ENCODE peak calls at places on chromosomes 2 and 18, in five cellular contexts. One of them, this sample, is unnamed. For H3K27me3, the result is how much of the 10 kb centered on the place peaks cover.

GRCh38 chr2:4674007-4674406 is 970.6 kb downstream of the DCDC2C start:
- DNase-seq in IMR-90: no peak
- DNase-seq in PC-3: no peak
- DNase-seq in stomach: no peak
- DNase-seq in endodermal cell: no peak
- DNase-seq in this sample: no peak

GRCh38 chr2:192197387-192197786 is 2.7 kb upstream of the TMEFF2 start:
- DNase-seq in stomach: no peak
- DNase-seq in IMR-90: no peak
- DNase-seq in PC-3: peak
- DNase-seq in endodermal cell: no peak
- DNase-seq in this sample: no peak

GRCh38 chr2:120673571-120674061 is 62.1 kb upstream of the GLI2 start:
- DNase-seq in endodermal cell: no peak
- DNase-seq in IMR-90: no peak
- DNase-seq in stomach: no peak
- DNase-seq in PC-3: no peak
- DNase-seq in this sample: no peak

GRCh38 chr2:236273126-236273525 is 8.9 kb upstream of the ASB18 start:
- DNase-seq in PC-3: peak
- DNase-seq in endodermal cell: peak
- DNase-seq in stomach: no peak
- DNase-seq in IMR-90: no peak
- DNase-seq in this sample: no peak

GRCh38 chr2:44926957-44927356 is 14.5 kb upstream of the SIX3 start:
- DNase-seq in PC-3: no peak
- DNase-seq in stomach: no peak
- DNase-seq in IMR-90: no peak
- DNase-seq in endodermal cell: peak
- DNase-seq in this sample: peak

GRCh38 chr2:14632133-14632936 is at the start of gene LRATD1:
- DNase-seq in endodermal cell: peak
- DNase-seq in PC-3: peak
- DNase-seq in IMR-90: peak
- DNase-seq in stomach: peak
- DNase-seq in this sample: peak

GRCh38 chr2:240627736-240628506 is 2.6 kb downstream of the GPR35 start:
- DNase-seq in endodermal cell: peak
- DNase-seq in PC-3: no peak
- DNase-seq in IMR-90: no peak
- DNase-seq in stomach: no peak
- DNase-seq in this sample: peak

GRCh38 chr2:239377591-239377990 is 23.2 kb downstream of the HDAC4 start:
- DNase-seq in PC-3: no peak
- DNase-seq in IMR-90: no peak
- DNase-seq in endodermal cell: no peak
- DNase-seq in stomach: no peak
- DNase-seq in this sample: no peak

GRCh38 chr2:44964704-44965343 is 23.3 kb downstream of the SIX3 start:
- DNase-seq in stomach: no peak
- DNase-seq in endodermal cell: peak
- DNase-seq in IMR-90: no peak
- DNase-seq in PC-3: no peak
- DNase-seq in this sample: peak

GRCh38 chr2:124258481-124258880 is 233.4 kb downstream of the CNTNAP5 start:
- DNase-seq in IMR-90: peak
- DNase-seq in stomach: no peak
- DNase-seq in PC-3: peak
- DNase-seq in endodermal cell: no peak
- DNase-seq in this sample: no peak

GRCh38 chr2:157789933-157790511 is 86.1 kb downstream of the ACVR1 start:
- DNase-seq in PC-3: no peak
- DNase-seq in IMR-90: no peak
- DNase-seq in endodermal cell: no peak
- DNase-seq in stomach: peak
- DNase-seq in this sample: no peak

GRCh38 chr2:200003444-200003843 is 48.1 kb downstream of the MAIP1 start:
- DNase-seq in endodermal cell: no peak
- DNase-seq in IMR-90: peak
- DNase-seq in stomach: no peak
- DNase-seq in PC-3: peak
- DNase-seq in this sample: no peak

GRCh38 chr2:240254337-240255164 is 114.1 kb upstream of the OTOS start:
- DNase-seq in endodermal cell: peak
- DNase-seq in stomach: peak
- DNase-seq in IMR-90: no peak
- DNase-seq in PC-3: no peak
- DNase-seq in this sample: no peak

GRCh38 chr18:48931680-48932461 is 18.9 kb downstream of the SMAD7 start:
- DNase-seq in IMR-90: no peak
- DNase-seq in endodermal cell: no peak
- DNase-seq in PC-3: no peak
- DNase-seq in stomach: no peak
- DNase-seq in this sample: no peak

GRCh38 chr18:22346968-22347611 is 70.6 kb downstream of the CTAGE1 start:
- DNase-seq in stomach: peak
- DNase-seq in PC-3: no peak
- DNase-seq in endodermal cell: peak
- DNase-seq in IMR-90: peak
- DNase-seq in this sample: peak

GRCh38 chr2:115609978-115610377 is 1167.5 kb downstream of the DPP10 start:
- DNase-seq in PC-3: peak
- DNase-seq in endodermal cell: no peak
- DNase-seq in IMR-90: no peak
- DNase-seq in stomach: no peak
- DNase-seq in this sample: no peak

GRCh38 chr18:74082476-74083070 is 65.1 kb downstream of the FBXO15 start:
- DNase-seq in PC-3: peak
- DNase-seq in endodermal cell: peak
- DNase-seq in IMR-90: peak
- DNase-seq in stomach: peak
- DNase-seq in this sample: peak

GRCh38 chr2:203913947-203914346 is 22.6 kb upstream of the ICOS start:
- DNase-seq in stomach: no peak
- DNase-seq in endodermal cell: no peak
- DNase-seq in IMR-90: no peak
- DNase-seq in PC-3: no peak
- DNase-seq in this sample: peak

GRCh38 chr2:161373939-161374338 is 42.2 kb upstream of the TBR1 start:
- DNase-seq in endodermal cell: no peak
- DNase-seq in IMR-90: peak
- DNase-seq in stomach: no peak
- DNase-seq in PC-3: no peak
- DNase-seq in this sample: no peak

GRCh38 chr2:232997749-232998665 is 15.0 kb downstream of the NGEF start:
- DNase-seq in PC-3: no peak
- DNase-seq in IMR-90: no peak
- DNase-seq in stomach: no peak
- DNase-seq in endodermal cell: no peak
- DNase-seq in this sample: no peak

GRCh38 chr2:180158961-180159360 is 151.9 kb upstream of the CWC22 start:
- DNase-seq in stomach: no peak
- DNase-seq in PC-3: no peak
- DNase-seq in endodermal cell: no peak
- DNase-seq in IMR-90: no peak
- DNase-seq in this sample: no peak

GRCh38 chr2:100647709-100648108 is 84.9 kb downstream of the PDCL3 start:
- DNase-seq in IMR-90: no peak
- DNase-seq in endodermal cell: peak
- DNase-seq in stomach: no peak
- DNase-seq in PC-3: no peak
- DNase-seq in this sample: no peak

GRCh38 chr2:237171396-237171795 is 85.7 kb downstream of the COPS8 start:
- DNase-seq in IMR-90: peak
- DNase-seq in PC-3: peak
- DNase-seq in stomach: no peak
- DNase-seq in endodermal cell: no peak
- DNase-seq in this sample: no peak

GRCh38 chr18:27860701-27861107 is 316.2 kb downstream of the CDH2 start:
- DNase-seq in PC-3: no peak
- DNase-seq in endodermal cell: peak
- DNase-seq in stomach: no peak
- DNase-seq in IMR-90: peak
- DNase-seq in this sample: no peak

GRCh38 chr2:61675204-61675603 is 137.0 kb upstream of the XPO1 start:
- DNase-seq in IMR-90: no peak
- DNase-seq in endodermal cell: no peak
- DNase-seq in stomach: no peak
- DNase-seq in PC-3: no peak
- DNase-seq in this sample: no peak

GRCh38 chr2:61671561-61672315 is 133.6 kb upstream of the XPO1 start:
- DNase-seq in endodermal cell: no peak
- DNase-seq in IMR-90: no peak
- DNase-seq in stomach: no peak
- DNase-seq in PC-3: peak
- DNase-seq in this sample: no peak

DNA sequence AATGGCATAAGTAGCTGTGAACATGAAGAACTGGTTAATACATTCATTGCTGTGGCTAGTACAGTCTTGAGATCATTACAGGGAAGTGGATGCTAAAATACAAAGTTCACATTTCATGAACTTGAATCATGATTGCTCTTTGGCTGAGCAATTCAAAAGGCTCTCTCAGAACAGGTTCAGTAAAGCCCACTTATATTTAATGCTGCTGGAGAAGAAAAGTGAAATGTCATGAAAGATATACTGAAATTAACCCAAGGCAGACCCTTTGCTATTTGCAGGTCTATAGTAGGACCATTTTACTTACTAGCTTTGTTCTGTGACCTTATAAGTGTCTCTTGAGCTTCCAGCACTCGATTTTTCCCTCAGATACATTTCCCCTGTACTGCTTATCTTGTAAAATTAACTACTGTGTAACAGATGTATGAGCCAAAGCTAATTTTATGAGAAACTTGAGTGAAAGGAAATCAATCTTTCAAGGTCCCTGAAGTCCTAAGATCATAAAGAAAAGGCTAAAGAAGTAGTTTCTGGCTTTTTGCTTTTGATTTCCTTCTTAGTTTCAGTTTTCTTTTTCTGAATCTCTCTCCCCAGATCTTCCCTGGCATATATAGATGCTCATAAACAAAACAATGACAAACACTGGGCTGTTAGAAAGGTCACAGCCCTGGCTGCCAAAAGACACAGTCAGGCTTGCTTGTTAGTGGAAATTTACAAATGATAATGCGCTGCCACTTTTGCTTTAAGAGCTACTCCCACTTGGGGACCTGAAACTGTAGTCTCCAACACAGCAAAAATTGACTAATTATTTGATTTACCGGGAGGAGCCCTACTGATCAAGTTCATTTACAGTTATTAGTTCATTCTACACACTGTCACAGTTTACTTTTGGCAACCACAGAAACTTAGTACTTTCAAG is 132.7 kb upstream of the XPO1 start:
- DNase-seq in endodermal cell: no peak
- DNase-seq in stomach: peak
- DNase-seq in PC-3: peak
- DNase-seq in IMR-90: peak
- DNase-seq in this sample: no peak
- H3K4me3 ChIP-seq in endodermal cell: no peak
- H3K4me3 ChIP-seq in stomach: peak
- H3K4me3 ChIP-seq in PC-3: peak
- H3K4me3 ChIP-seq in IMR-90: peak
- H3K4me3 ChIP-seq in this sample: no peak

GRCh38 chr2:920999-921398 is 29.6 kb upstream of the SNTG2 start:
- DNase-seq in stomach: no peak
- DNase-seq in PC-3: no peak
- DNase-seq in endodermal cell: no peak
- DNase-seq in IMR-90: no peak
- DNase-seq in this sample: no peak

GRCh38 chr2:915979-916378 is 34.7 kb upstream of the SNTG2 start:
- DNase-seq in IMR-90: no peak
- DNase-seq in stomach: no peak
- DNase-seq in endodermal cell: peak
- DNase-seq in PC-3: no peak
- DNase-seq in this sample: no peak

GRCh38 chr2:920573-920972 is 30.1 kb upstream of the SNTG2 start:
- DNase-seq in endodermal cell: no peak
- DNase-seq in IMR-90: no peak
- DNase-seq in PC-3: no peak
- DNase-seq in stomach: no peak
- DNase-seq in this sample: no peak

GRCh38 chr2:919672-920071 is 31.0 kb upstream of the SNTG2 start:
- DNase-seq in endodermal cell: no peak
- DNase-seq in stomach: no peak
- DNase-seq in PC-3: no peak
- DNase-seq in IMR-90: no peak
- DNase-seq in this sample: no peak

GRCh38 chr2:916935-917334 is 33.7 kb upstream of the SNTG2 start:
- DNase-seq in endodermal cell: no peak
- DNase-seq in stomach: no peak
- DNase-seq in IMR-90: no peak
- DNase-seq in PC-3: no peak
- DNase-seq in this sample: no peak
- H3K27me3 ChIP-seq in endodermal cell: under half
- H3K27me3 ChIP-seq in stomach: under half
- H3K27me3 ChIP-seq in IMR-90: under half
- H3K27me3 ChIP-seq in PC-3: half or more
- H3K27me3 ChIP-seq in this sample: under half

DNA sequence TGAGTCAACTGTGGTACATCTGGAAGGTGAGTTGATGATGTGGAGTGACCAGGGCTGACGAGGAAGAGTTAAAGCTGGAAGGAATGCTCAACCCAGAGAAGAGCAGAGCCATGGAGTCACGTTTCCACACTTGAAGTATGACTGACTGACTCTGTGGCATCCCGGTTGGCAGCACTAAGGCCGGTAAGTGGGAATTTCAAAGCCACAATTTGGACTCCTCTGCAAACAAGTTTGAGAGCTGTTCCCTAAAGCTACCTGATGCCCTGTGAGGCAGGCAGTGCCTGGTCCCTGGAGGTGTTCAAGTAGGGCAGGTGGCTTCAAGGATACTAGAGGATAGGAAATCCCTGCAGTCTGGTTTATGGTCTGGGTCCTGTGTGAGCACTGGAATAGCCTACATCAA is 69.3 kb upstream of the ITGB6 start:
- DNase-seq in PC-3: no peak
- DNase-seq in stomach: no peak
- DNase-seq in IMR-90: no peak
- DNase-seq in endodermal cell: no peak
- DNase-seq in this sample: no peak
- H3K4me3 ChIP-seq in PC-3: no peak
- H3K4me3 ChIP-seq in stomach: peak
- H3K4me3 ChIP-seq in IMR-90: peak
- H3K4me3 ChIP-seq in endodermal cell: peak
- H3K4me3 ChIP-seq in this sample: peak

GRCh38 chr2:71862921-71863320 is 284.7 kb downstream of the CYP26B1 start:
- DNase-seq in endodermal cell: no peak
- DNase-seq in IMR-90: no peak
- DNase-seq in stomach: no peak
- DNase-seq in PC-3: peak
- DNase-seq in this sample: no peak
- H3K27me3 ChIP-seq in endodermal cell: under half
- H3K27me3 ChIP-seq in IMR-90: under half
- H3K27me3 ChIP-seq in stomach: under half
- H3K27me3 ChIP-seq in PC-3: under half
- H3K27me3 ChIP-seq in this sample: under half

GRCh38 chr2:110770308-110770695 is 37.9 kb downstream of the ACOXL start:
- DNase-seq in stomach: no peak
- DNase-seq in PC-3: no peak
- DNase-seq in IMR-90: no peak
- DNase-seq in endodermal cell: no peak
- DNase-seq in this sample: no peak
- H3K4me3 ChIP-seq in stomach: no peak
- H3K4me3 ChIP-seq in PC-3: peak
- H3K4me3 ChIP-seq in IMR-90: no peak
- H3K4me3 ChIP-seq in endodermal cell: no peak
- H3K4me3 ChIP-seq in this sample: no peak

GRCh38 chr2:218008060-218009040 is 5.6 kb upstream of the TNS1 start:
- DNase-seq in PC-3: no peak
- DNase-seq in IMR-90: peak
- DNase-seq in endodermal cell: no peak
- DNase-seq in stomach: no peak
- DNase-seq in this sample: no peak
- H3K27me3 ChIP-seq in PC-3: under half
- H3K27me3 ChIP-seq in IMR-90: under half
- H3K27me3 ChIP-seq in endodermal cell: under half
- H3K27me3 ChIP-seq in stomach: under half
- H3K27me3 ChIP-seq in this sample: under half